ENCODE peak calls at places on chromosomes 11 and 22, in six cellular contexts. One of them, this sample, is unnamed.

GRCh38 chr22:47001288-47001687 is 238.8 kb downstream of the TBC1D22A start:
- DNase-seq in GM13977: peak
- DNase-seq in activated CD4-positive, alpha-beta T cell treated with anti-CD3 and anti-CD28 coated beads, Interleukin-2, amount 50 U/mL, for 48 hours: no peak
- DNase-seq in activated T-cell treated with anti-CD3 and anti-CD28 coated beads, Interleukin-2, amount 50 U/mL, for 48 hours: no peak
- DNase-seq in cardiac fibroblast: no peak
- DNase-seq in hypothalamus: no peak
- DNase-seq in this sample: no peak

GRCh38 chr22:20418211-20418788 is 19.3 kb downstream of the SCARF2 start:
- DNase-seq in cardiac fibroblast: peak
- DNase-seq in hypothalamus: peak
- DNase-seq in activated CD4-positive, alpha-beta T cell treated with anti-CD3 and anti-CD28 coated beads, Interleukin-2, amount 50 U/mL, for 48 hours: peak
- DNase-seq in GM13977: peak
- DNase-seq in activated T-cell treated with anti-CD3 and anti-CD28 coated beads, Interleukin-2, amount 50 U/mL, for 48 hours: peak
- DNase-seq in this sample: peak

GRCh38 chr22:41557401-41558240 is 3.2 kb upstream of the CSDC2 start:
- DNase-seq in hypothalamus: no peak
- DNase-seq in cardiac fibroblast: peak
- DNase-seq in GM13977: peak
- DNase-seq in activated CD4-positive, alpha-beta T cell treated with anti-CD3 and anti-CD28 coated beads, Interleukin-2, amount 50 U/mL, for 48 hours: peak
- DNase-seq in activated T-cell treated with anti-CD3 and anti-CD28 coated beads, Interleukin-2, amount 50 U/mL, for 48 hours: peak
- DNase-seq in this sample: peak

GRCh38 chr22:39651783-39652058 is 81.2 kb downstream of the CACNA1I start:
- DNase-seq in cardiac fibroblast: peak
- DNase-seq in GM13977: no peak
- DNase-seq in activated T-cell treated with anti-CD3 and anti-CD28 coated beads, Interleukin-2, amount 50 U/mL, for 48 hours: no peak
- DNase-seq in hypothalamus: no peak
- DNase-seq in activated CD4-positive, alpha-beta T cell treated with anti-CD3 and anti-CD28 coated beads, Interleukin-2, amount 50 U/mL, for 48 hours: no peak
- DNase-seq in this sample: no peak

GRCh38 chr11:844693-845644 is 2.3 kb downstream of the TSPAN4 start:
- DNase-seq in cardiac fibroblast: peak
- DNase-seq in GM13977: peak
- DNase-seq in hypothalamus: no peak
- DNase-seq in activated CD4-positive, alpha-beta T cell treated with anti-CD3 and anti-CD28 coated beads, Interleukin-2, amount 50 U/mL, for 48 hours: no peak
- DNase-seq in activated T-cell treated with anti-CD3 and anti-CD28 coated beads, Interleukin-2, amount 50 U/mL, for 48 hours: no peak
- DNase-seq in this sample: peak

GRCh38 chr11:12201016-12201985 is 90.9 kb downstream of the MICAL2 start:
- DNase-seq in activated CD4-positive, alpha-beta T cell treated with anti-CD3 and anti-CD28 coated beads, Interleukin-2, amount 50 U/mL, for 48 hours: no peak
- DNase-seq in GM13977: no peak
- DNase-seq in hypothalamus: no peak
- DNase-seq in cardiac fibroblast: peak
- DNase-seq in activated T-cell treated with anti-CD3 and anti-CD28 coated beads, Interleukin-2, amount 50 U/mL, for 48 hours: no peak
- DNase-seq in this sample: no peak

GRCh38 chr11:34644669-34645406 is 23.9 kb downstream of the EHF start:
- DNase-seq in cardiac fibroblast: peak
- DNase-seq in activated CD4-positive, alpha-beta T cell treated with anti-CD3 and anti-CD28 coated beads, Interleukin-2, amount 50 U/mL, for 48 hours: no peak
- DNase-seq in GM13977: no peak
- DNase-seq in activated T-cell treated with anti-CD3 and anti-CD28 coated beads, Interleukin-2, amount 50 U/mL, for 48 hours: no peak
- DNase-seq in hypothalamus: no peak
- DNase-seq in this sample: no peak

GRCh38 chr22:44574057-44574456 is 76.0 kb upstream of the RTL6 start:
- DNase-seq in activated T-cell treated with anti-CD3 and anti-CD28 coated beads, Interleukin-2, amount 50 U/mL, for 48 hours: no peak
- DNase-seq in cardiac fibroblast: peak
- DNase-seq in GM13977: no peak
- DNase-seq in activated CD4-positive, alpha-beta T cell treated with anti-CD3 and anti-CD28 coated beads, Interleukin-2, amount 50 U/mL, for 48 hours: no peak
- DNase-seq in hypothalamus: no peak
- DNase-seq in this sample: no peak

GRCh38 chr11:1770528-1770927 is 6.8 kb upstream of the CTSD start:
- DNase-seq in cardiac fibroblast: no peak
- DNase-seq in hypothalamus: no peak
- DNase-seq in activated CD4-positive, alpha-beta T cell treated with anti-CD3 and anti-CD28 coated beads, Interleukin-2, amount 50 U/mL, for 48 hours: no peak
- DNase-seq in GM13977: no peak
- DNase-seq in activated T-cell treated with anti-CD3 and anti-CD28 coated beads, Interleukin-2, amount 50 U/mL, for 48 hours: peak
- DNase-seq in this sample: no peak

GRCh38 chr22:25510926-25511325 is 53.5 kb upstream of the GRK3 start:
- DNase-seq in GM13977: no peak
- DNase-seq in activated T-cell treated with anti-CD3 and anti-CD28 coated beads, Interleukin-2, amount 50 U/mL, for 48 hours: no peak
- DNase-seq in activated CD4-positive, alpha-beta T cell treated with anti-CD3 and anti-CD28 coated beads, Interleukin-2, amount 50 U/mL, for 48 hours: no peak
- DNase-seq in hypothalamus: no peak
- DNase-seq in cardiac fibroblast: no peak
- DNase-seq in this sample: no peak

GRCh38 chr11:1652026-1652425 is 22.5 kb downstream of the KRTAP5-5 start:
- DNase-seq in activated CD4-positive, alpha-beta T cell treated with anti-CD3 and anti-CD28 coated beads, Interleukin-2, amount 50 U/mL, for 48 hours: no peak
- DNase-seq in GM13977: no peak
- DNase-seq in cardiac fibroblast: no peak
- DNase-seq in hypothalamus: no peak
- DNase-seq in activated T-cell treated with anti-CD3 and anti-CD28 coated beads, Interleukin-2, amount 50 U/mL, for 48 hours: no peak
- DNase-seq in this sample: no peak

GRCh38 chr11:74534216-74534615 is 40.7 kb upstream of the LIPT2 start:
- DNase-seq in activated CD4-positive, alpha-beta T cell treated with anti-CD3 and anti-CD28 coated beads, Interleukin-2, amount 50 U/mL, for 48 hours: no peak
- DNase-seq in activated T-cell treated with anti-CD3 and anti-CD28 coated beads, Interleukin-2, amount 50 U/mL, for 48 hours: no peak
- DNase-seq in GM13977: no peak
- DNase-seq in cardiac fibroblast: no peak
- DNase-seq in hypothalamus: no peak
- DNase-seq in this sample: no peak

GRCh38 chr11:70477607-70478006 is 79.3 kb downstream of the CTTN start:
- DNase-seq in activated T-cell treated with anti-CD3 and anti-CD28 coated beads, Interleukin-2, amount 50 U/mL, for 48 hours: no peak
- DNase-seq in activated CD4-positive, alpha-beta T cell treated with anti-CD3 and anti-CD28 coated beads, Interleukin-2, amount 50 U/mL, for 48 hours: no peak
- DNase-seq in cardiac fibroblast: no peak
- DNase-seq in GM13977: no peak
- DNase-seq in hypothalamus: no peak
- DNase-seq in this sample: peak

GRCh38 chr11:57729479-57729878 is 11.8 kb upstream of the SELENOH start:
- DNase-seq in cardiac fibroblast: no peak
- DNase-seq in activated T-cell treated with anti-CD3 and anti-CD28 coated beads, Interleukin-2, amount 50 U/mL, for 48 hours: no peak
- DNase-seq in GM13977: no peak
- DNase-seq in activated CD4-positive, alpha-beta T cell treated with anti-CD3 and anti-CD28 coated beads, Interleukin-2, amount 50 U/mL, for 48 hours: no peak
- DNase-seq in hypothalamus: no peak
- DNase-seq in this sample: no peak

GRCh38 chr11:870127-870413 is 27.4 kb downstream of the TSPAN4 start:
- DNase-seq in hypothalamus: no peak
- DNase-seq in cardiac fibroblast: no peak
- DNase-seq in GM13977: no peak
- DNase-seq in activated CD4-positive, alpha-beta T cell treated with anti-CD3 and anti-CD28 coated beads, Interleukin-2, amount 50 U/mL, for 48 hours: no peak
- DNase-seq in activated T-cell treated with anti-CD3 and anti-CD28 coated beads, Interleukin-2, amount 50 U/mL, for 48 hours: no peak
- DNase-seq in this sample: no peak

GRCh38 chr11:65398362-65398910 is 12.0 kb downstream of the FRMD8 start:
- DNase-seq in GM13977: no peak
- DNase-seq in cardiac fibroblast: no peak
- DNase-seq in activated CD4-positive, alpha-beta T cell treated with anti-CD3 and anti-CD28 coated beads, Interleukin-2, amount 50 U/mL, for 48 hours: no peak
- DNase-seq in hypothalamus: no peak
- DNase-seq in activated T-cell treated with anti-CD3 and anti-CD28 coated beads, Interleukin-2, amount 50 U/mL, for 48 hours: no peak
- DNase-seq in this sample: no peak

GRCh38 chr22:20111045-20111688 is 4.7 kb upstream of the RANBP1 start:
- DNase-seq in GM13977: peak
- DNase-seq in activated CD4-positive, alpha-beta T cell treated with anti-CD3 and anti-CD28 coated beads, Interleukin-2, amount 50 U/mL, for 48 hours: no peak
- DNase-seq in hypothalamus: no peak
- DNase-seq in cardiac fibroblast: peak
- DNase-seq in activated T-cell treated with anti-CD3 and anti-CD28 coated beads, Interleukin-2, amount 50 U/mL, for 48 hours: peak
- DNase-seq in this sample: no peak

GRCh38 chr11:2755071-2755470 is 55.3 kb upstream of the KCNQ1OT1 start:
- DNase-seq in activated T-cell treated with anti-CD3 and anti-CD28 coated beads, Interleukin-2, amount 50 U/mL, for 48 hours: no peak
- DNase-seq in hypothalamus: no peak
- DNase-seq in cardiac fibroblast: no peak
- DNase-seq in activated CD4-positive, alpha-beta T cell treated with anti-CD3 and anti-CD28 coated beads, Interleukin-2, amount 50 U/mL, for 48 hours: no peak
- DNase-seq in GM13977: no peak
- DNase-seq in this sample: no peak

GRCh38 chr22:41487037-41487963 is 18.4 kb downstream of the ACO2 start:
- DNase-seq in activated CD4-positive, alpha-beta T cell treated with anti-CD3 and anti-CD28 coated beads, Interleukin-2, amount 50 U/mL, for 48 hours: no peak
- DNase-seq in activated T-cell treated with anti-CD3 and anti-CD28 coated beads, Interleukin-2, amount 50 U/mL, for 48 hours: no peak
- DNase-seq in cardiac fibroblast: peak
- DNase-seq in GM13977: no peak
- DNase-seq in hypothalamus: no peak
- DNase-seq in this sample: no peak